ENCODE peak calls at places on chromosomes 13 and 19, in six cellular contexts. E is LHCN-M2; T is left colon; V is uterus; P is CD4-positive, alpha-beta T cell; C is SK-N-DZ. Q is an unnamed sample.

GRCh38 chr13:42174344-42175162 is 97.4 kb upstream of the AKAP11 start:
- DNase-seq in E (peak), P (no peak), T (no peak), V (no peak), C (no peak), Q (no peak)

GRCh38 chr19:5450482-5450881 is 4.7 kb upstream of the ZNRF4 start:
- DNase-seq in P (no peak), T (no peak), C (no peak), V (no peak), E (no peak), Q (no peak)

GRCh38 chr13:74969419-74969818 is 512.5 kb downstream of the TBC1D4 start:
- DNase-seq in P (no peak), V (no peak), E (no peak), T (no peak), C (no peak), Q (no peak)

GRCh38 chr19:21084343-21084742 is 2.3 kb downstream of the ZNF714 start:
- DNase-seq in P (no peak), V (no peak), E (peak), C (no peak), T (no peak), Q (peak)

GRCh38 chr13:77502104-77502720 is 33.3 kb upstream of the SCEL start:
- DNase-seq in C (no peak), T (no peak), V (no peak), P (no peak), E (no peak), Q (no peak)

GRCh38 chr19:32830231-32831014 is 39.1 kb downstream of the SLC7A9 start:
- DNase-seq in P (no peak), C (no peak), T (no peak), E (peak), V (no peak), Q (no peak)

GRCh38 chr13:45615501-45616101 is at the start of gene ERICH6B:
- DNase-seq in T (no peak), V (peak), E (no peak), C (peak), P (no peak), Q (no peak)

GRCh38 chr13:51676739-51677138 is 92.5 kb downstream of the WDFY2 start:
- DNase-seq in C (no peak), P (no peak), T (no peak), E (no peak), V (no peak), Q (no peak)

GRCh38 chr13:91406619-91407018 is 8.2 kb downstream of the GPC5 start:
- DNase-seq in V (no peak), E (peak), T (peak), P (no peak), C (peak), Q (no peak)

GRCh38 chr13:24274452-24274971 is 34.9 kb upstream of the C1QTNF9 start:
- DNase-seq in P (peak), E (peak), V (no peak), T (peak), C (no peak), Q (peak)

GRCh38 chr13:25977671-25978070 is 74.1 kb downstream of the SHISA2 start:
- DNase-seq in T (no peak), E (no peak), C (no peak), V (no peak), P (no peak), Q (no peak)

GRCh38 chr19:13160557-13160956 is 10.3 kb downstream of the IER2 start:
- DNase-seq in T (no peak), V (no peak), P (no peak), E (no peak), C (no peak), Q (no peak)

GRCh38 chr19:20278342-20278741 is 111.3 kb downstream of the ZNF486 start:
- DNase-seq in P (no peak), C (peak), E (no peak), T (peak), V (no peak), Q (no peak)

GRCh38 chr13:45441633-45442032 is 23.1 kb upstream of the COG3 start:
- DNase-seq in V (no peak), P (no peak), C (no peak), T (no peak), E (peak), Q (peak)